ENCODE peak calls at places on chromosomes 6 and 20, in ten cellular contexts. J is cardiac muscle cell, T is SK-N-SH, F is suprapubic skin, E is left lung, U is adrenal gland, C is Panc1, M is left ventricle myocardium inferior, G is lower lobe of right lung, L is upper lobe of right lung. A is an unnamed sample. For H3K4me1, the result is how much of the 10 kb centered on the place peaks cover.

GRCh38 chr6:135231469-135231844 is 50.3 kb downstream of the MYB start:
- DNase-seq in J (peak), T (no peak), F (no peak), E (no peak), U (no peak), C (no peak), M (no peak), G (no peak), L (no peak), A (no peak)

GRCh38 chr6:28587011-28587745 is 61.5 kb downstream of the GPX5 start:
- DNase-seq in J (peak), T (peak), F (no peak), E (peak), U (peak), C (no peak), M (peak), G (peak), L (peak), A (peak)

GRCh38 chr6:29502181-29502580 is 14.4 kb upstream of the MAS1L start:
- DNase-seq in J (no peak), T (no peak), F (no peak), E (no peak), U (no peak), C (no peak), M (no peak), G (no peak), L (no peak), A (no peak)

GRCh38 chr6:137881522-137881886 is 14.4 kb downstream of the TNFAIP3 start:
- DNase-seq in J (no peak), T (no peak), F (no peak), E (no peak), U (no peak), C (no peak), M (no peak), G (no peak), L (no peak), A (no peak)

GRCh38 chr6:6154335-6154734 is 147.6 kb upstream of the NRN1 start:
- DNase-seq in J (no peak), T (no peak), F (no peak), E (no peak), U (no peak), C (no peak), M (no peak), G (no peak), L (no peak), A (no peak)

GRCh38 chr6:113496157-113496556 is 361.0 kb upstream of the MARCKS start:
- DNase-seq in J (peak), T (no peak), F (no peak), E (no peak), U (no peak), C (no peak), M (no peak), G (no peak), L (no peak), A (peak)

GRCh38 chr6:160238786-160239751 is 19.6 kb downstream of the SLC22A2 start:
- DNase-seq in J (no peak), T (no peak), F (no peak), E (no peak), U (peak), C (no peak), M (no peak), G (no peak), L (no peak), A (no peak)

GRCh38 chr6:31663961-31664789 is 622 bp downstream of the GPANK1 start:
- DNase-seq in J (peak), T (no peak), F (peak), E (peak), U (peak), C (no peak), M (no peak), G (no peak), L (no peak), A (peak)

GRCh38 chr6:907928-908327 is 215.0 kb upstream of the EXOC2 start:
- DNase-seq in J (no peak), T (no peak), F (no peak), E (no peak), U (no peak), C (no peak), M (no peak), G (no peak), L (no peak), A (no peak)

GRCh38 chr6:33843696-33844121 is 39.9 kb upstream of the MLN start:
- DNase-seq in J (no peak), T (no peak), F (no peak), E (no peak), U (no peak), C (no peak), M (no peak), G (no peak), L (no peak), A (no peak)
- H3K4me1 ChIP-seq in J (under half), T (under half), F (under half), E (under half), U (under half), C (under half), M (under half), G (under half), L (under half), A (under half)

DNA sequence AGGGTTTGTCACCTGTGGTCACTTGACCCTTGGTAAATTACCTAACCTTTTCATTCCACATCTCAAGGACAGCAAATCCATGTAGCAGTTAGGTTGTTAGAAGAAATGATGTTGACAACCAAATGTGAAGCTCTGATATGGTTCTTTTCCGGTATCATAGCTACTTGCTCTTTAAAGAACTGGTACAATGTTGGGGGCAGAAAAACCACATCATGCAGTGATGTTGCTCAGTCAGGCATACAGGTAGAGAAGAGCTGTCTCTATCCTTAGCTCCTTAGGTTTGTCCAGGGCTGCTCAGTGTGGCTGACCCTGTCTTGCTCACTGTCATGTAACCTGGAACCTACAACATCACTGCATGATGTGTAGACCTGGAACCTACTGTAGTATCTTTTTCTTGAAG is 135.5 kb downstream of the LRRC1 start:
- DNase-seq in J (no peak), T (no peak), F (no peak), E (no peak), U (no peak), C (no peak), M (no peak), G (no peak), L (no peak), A (no peak)
- TF ChIP-seq CTCF in J (no peak), T (no peak), F (no peak), E (no peak), U (no peak), C (no peak), M (no peak), G (no peak), L (no peak), A (no peak)

GRCh38 chr6:51398793-51399192 is 580.1 kb downstream of the TFAP2B start:
- DNase-seq in J (no peak), T (no peak), F (no peak), E (no peak), U (no peak), C (no peak), M (no peak), G (no peak), L (no peak), A (no peak)

GRCh38 chr6:51394061-51394460 is 575.4 kb downstream of the TFAP2B start:
- DNase-seq in J (no peak), T (no peak), F (no peak), E (no peak), U (no peak), C (no peak), M (no peak), G (no peak), L (no peak), A (no peak)

GRCh38 chr6:51396583-51396982 is 577.9 kb downstream of the TFAP2B start:
- DNase-seq in J (no peak), T (no peak), F (no peak), E (no peak), U (no peak), C (no peak), M (no peak), G (no peak), L (no peak), A (no peak)

DNA sequence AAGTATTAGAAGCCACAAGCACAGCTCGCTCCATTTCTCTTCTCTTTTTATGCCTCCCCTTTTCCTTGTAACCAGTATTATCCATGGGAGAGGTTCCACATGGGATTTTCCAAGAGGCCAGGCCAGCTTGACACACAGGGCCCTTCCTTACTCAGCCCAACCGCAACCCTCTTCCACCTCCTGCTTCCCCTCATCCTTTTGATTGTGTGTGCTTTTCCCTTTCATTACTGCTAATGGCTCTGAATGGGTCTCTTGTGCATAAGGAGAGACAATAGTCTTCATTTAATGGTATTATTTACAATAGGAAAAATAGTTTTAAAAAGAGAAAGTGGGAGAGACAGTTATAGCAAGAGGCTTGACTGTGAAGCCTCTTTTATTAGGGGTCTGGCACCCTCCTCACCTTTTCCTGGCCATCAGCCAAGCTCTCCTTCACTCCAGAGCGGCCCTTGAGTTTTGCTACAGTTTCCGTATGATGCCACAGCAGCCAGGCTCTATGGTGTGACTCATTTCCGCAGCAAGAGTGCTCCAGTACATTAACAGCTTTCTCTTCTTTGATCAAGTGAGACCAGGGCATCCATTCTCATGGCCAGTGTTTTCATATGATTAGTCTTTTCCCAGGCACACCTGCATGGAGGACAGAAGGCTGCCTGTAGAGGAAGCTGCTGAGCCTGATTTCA is 579.5 kb downstream of the TFAP2B start:
- DNase-seq in J (no peak), T (no peak), F (no peak), E (no peak), U (no peak), C (peak), M (no peak), G (peak), L (peak), A (no peak)
- H3K4me3 ChIP-seq in J (no peak), T (no peak), F (no peak), E (no peak), U (no peak), C (no peak), M (no peak), G (no peak), L (no peak), A (no peak)

GRCh38 chr20:38033330-38034107 is at the start of the genes RPRD1B and TTI1:
- DNase-seq in J (peak), T (peak), F (peak), E (peak), U (peak), C (peak), M (peak), G (peak), L (peak), A (peak)
- H3K4me1 ChIP-seq in J (under half), T (under half), F (under half), E (half or more), U (under half), C (under half), M (half or more), G (half or more), L (under half), A (under half)

GRCh38 chr6:88605271-88605670 is 358.1 kb downstream of the RNGTT start:
- DNase-seq in J (no peak), T (no peak), F (no peak), E (no peak), U (no peak), C (no peak), M (no peak), G (no peak), L (no peak), A (no peak)

GRCh38 chr6:88596801-88597200 is 366.6 kb downstream of the RNGTT start:
- DNase-seq in J (no peak), T (no peak), F (no peak), E (no peak), U (no peak), C (no peak), M (no peak), G (no peak), L (peak), A (no peak)

GRCh38 chr6:88599561-88599960 is 363.9 kb downstream of the RNGTT start:
- DNase-seq in J (no peak), T (no peak), F (no peak), E (no peak), U (no peak), C (no peak), M (no peak), G (no peak), L (no peak), A (no peak)
- TF ChIP-seq CTCF in J (no peak), T (no peak), F (no peak), E (no peak), U (no peak), C (no peak), M (no peak), G (no peak), L (no peak), A (no peak)

DNA sequence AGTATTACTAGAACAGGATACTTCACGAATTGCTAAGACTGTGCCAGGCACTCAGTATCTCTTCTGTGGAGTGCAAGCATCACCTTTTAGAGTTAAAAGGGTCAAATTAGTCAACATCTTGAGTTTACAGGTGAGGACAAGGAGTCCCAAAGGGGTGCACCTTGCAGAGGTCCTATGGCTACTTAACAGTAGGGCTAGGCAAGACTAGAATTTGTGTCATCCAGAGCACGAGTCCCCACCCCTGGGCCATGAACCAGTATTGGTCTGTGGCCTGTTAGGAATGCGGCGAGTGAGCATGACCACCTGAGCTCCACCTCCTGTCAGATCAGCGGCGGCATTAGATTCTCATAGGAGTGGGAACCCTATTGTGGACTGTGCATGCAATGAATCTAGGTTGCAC is 10.5 kb upstream of the DSTN start:
- DNase-seq in J (no peak), T (no peak), F (no peak), E (no peak), U (no peak), C (no peak), M (no peak), G (peak), L (no peak), A (no peak)
- H3K4me3 ChIP-seq in J (no peak), T (no peak), F (no peak), E (no peak), U (no peak), C (no peak), M (no peak), G (no peak), L (no peak), A (no peak)